ENCODE peak calls at places on chromosomes 12 and 14, in six cellular contexts. One of them, this sample, is unnamed.

GRCh38 chr12:53054112-53054878 is 4.4 kb downstream of the TNS2 start:
- DNase-seq in AG10803: peak
- DNase-seq in esophagus muscularis mucosa: peak
- DNase-seq in OCI-LY7: peak
- DNase-seq in AG04450: no peak
- DNase-seq in fibroblast of pulmonary artery: peak
- DNase-seq in this sample: peak

GRCh38 chr14:80606347-80606772 is 335.2 kb downstream of the CEP128 start:
- DNase-seq in esophagus muscularis mucosa: no peak
- DNase-seq in AG04450: no peak
- DNase-seq in AG10803: no peak
- DNase-seq in OCI-LY7: no peak
- DNase-seq in fibroblast of pulmonary artery: peak
- DNase-seq in this sample: no peak

GRCh38 chr12:115194857-115195256 is 510.9 kb upstream of the TBX3 start:
- DNase-seq in AG04450: no peak
- DNase-seq in fibroblast of pulmonary artery: no peak
- DNase-seq in OCI-LY7: no peak
- DNase-seq in AG10803: no peak
- DNase-seq in esophagus muscularis mucosa: no peak
- DNase-seq in this sample: no peak

GRCh38 chr12:24600996-24601395 is 347.9 kb downstream of the BCAT1 start:
- DNase-seq in AG10803: peak
- DNase-seq in fibroblast of pulmonary artery: peak
- DNase-seq in OCI-LY7: peak
- DNase-seq in esophagus muscularis mucosa: no peak
- DNase-seq in AG04450: peak
- DNase-seq in this sample: peak

GRCh38 chr14:101029668-101030290 is 126.3 kb upstream of the RTL1 start:
- DNase-seq in esophagus muscularis mucosa: no peak
- DNase-seq in OCI-LY7: no peak
- DNase-seq in AG10803: no peak
- DNase-seq in AG04450: no peak
- DNase-seq in fibroblast of pulmonary artery: no peak
- DNase-seq in this sample: no peak

GRCh38 chr12:119115296-119115905 is 63.3 kb upstream of the HSPB8 start:
- DNase-seq in AG10803: peak
- DNase-seq in fibroblast of pulmonary artery: peak
- DNase-seq in OCI-LY7: peak
- DNase-seq in AG04450: peak
- DNase-seq in esophagus muscularis mucosa: no peak
- DNase-seq in this sample: peak

GRCh38 chr12:71439613-71440392 is at the start of gene LGR5:
- DNase-seq in AG04450: no peak
- DNase-seq in fibroblast of pulmonary artery: peak
- DNase-seq in OCI-LY7: no peak
- DNase-seq in esophagus muscularis mucosa: no peak
- DNase-seq in AG10803: peak
- DNase-seq in this sample: no peak

GRCh38 chr14:77141592-77142288 is at the start of gene ZDHHC22:
- DNase-seq in OCI-LY7: no peak
- DNase-seq in fibroblast of pulmonary artery: no peak
- DNase-seq in AG04450: no peak
- DNase-seq in esophagus muscularis mucosa: no peak
- DNase-seq in AG10803: no peak
- DNase-seq in this sample: no peak

GRCh38 chr12:57868870-57869609 is 22.5 kb upstream of the CTDSP2 start:
- DNase-seq in OCI-LY7: no peak
- DNase-seq in esophagus muscularis mucosa: no peak
- DNase-seq in AG04450: no peak
- DNase-seq in AG10803: no peak
- DNase-seq in fibroblast of pulmonary artery: no peak
- DNase-seq in this sample: no peak

GRCh38 chr12:108299980-108300696 is 39.0 kb downstream of the CMKLR1 start:
- DNase-seq in OCI-LY7: no peak
- DNase-seq in esophagus muscularis mucosa: no peak
- DNase-seq in AG10803: no peak
- DNase-seq in fibroblast of pulmonary artery: no peak
- DNase-seq in AG04450: no peak
- DNase-seq in this sample: no peak

GRCh38 chr12:131617596-131618302 is 93.1 kb upstream of the SFSWAP start:
- DNase-seq in esophagus muscularis mucosa: no peak
- DNase-seq in AG04450: no peak
- DNase-seq in AG10803: no peak
- DNase-seq in fibroblast of pulmonary artery: no peak
- DNase-seq in OCI-LY7: no peak
- DNase-seq in this sample: no peak

GRCh38 chr12:131619736-131620506 is 91.0 kb upstream of the SFSWAP start:
- DNase-seq in AG10803: no peak
- DNase-seq in esophagus muscularis mucosa: no peak
- DNase-seq in fibroblast of pulmonary artery: no peak
- DNase-seq in AG04450: no peak
- DNase-seq in OCI-LY7: no peak
- DNase-seq in this sample: no peak

GRCh38 chr12:131617179-131617578 is 93.7 kb upstream of the SFSWAP start:
- DNase-seq in AG04450: no peak
- DNase-seq in AG10803: no peak
- DNase-seq in esophagus muscularis mucosa: no peak
- DNase-seq in OCI-LY7: no peak
- DNase-seq in fibroblast of pulmonary artery: no peak
- DNase-seq in this sample: no peak

GRCh38 chr12:131619106-131619642 is 91.7 kb upstream of the SFSWAP start:
- DNase-seq in fibroblast of pulmonary artery: no peak
- DNase-seq in AG04450: no peak
- DNase-seq in esophagus muscularis mucosa: no peak
- DNase-seq in OCI-LY7: no peak
- DNase-seq in AG10803: no peak
- DNase-seq in this sample: no peak

DNA sequence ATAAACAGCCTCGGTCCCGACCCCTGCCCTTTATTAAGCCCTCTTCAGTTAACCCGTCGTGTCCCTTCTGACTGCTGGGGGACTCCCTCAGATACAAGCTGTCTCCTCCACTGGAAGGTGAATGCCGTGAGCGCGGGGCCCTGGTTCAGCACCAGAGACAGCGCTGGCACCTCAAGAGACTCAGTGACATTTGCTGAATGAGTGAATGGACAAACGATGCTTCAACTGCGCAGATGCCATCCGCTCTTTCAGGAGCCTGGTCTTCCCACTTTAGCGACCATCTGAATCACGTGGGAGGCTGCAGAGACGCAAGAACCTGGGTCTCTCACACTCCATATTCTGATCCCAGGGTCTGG is 92.6 kb upstream of the SFSWAP start:
- DNase-seq in AG04450: no peak
- DNase-seq in OCI-LY7: no peak
- DNase-seq in fibroblast of pulmonary artery: peak
- DNase-seq in AG10803: no peak
- DNase-seq in esophagus muscularis mucosa: no peak
- DNase-seq in this sample: no peak
- H3K4me3 ChIP-seq in AG04450: no peak
- H3K4me3 ChIP-seq in OCI-LY7: no peak
- H3K4me3 ChIP-seq in fibroblast of pulmonary artery: no peak
- H3K4me3 ChIP-seq in AG10803: no peak
- H3K4me3 ChIP-seq in esophagus muscularis mucosa: no peak
- H3K4me3 ChIP-seq in this sample: no peak

DNA sequence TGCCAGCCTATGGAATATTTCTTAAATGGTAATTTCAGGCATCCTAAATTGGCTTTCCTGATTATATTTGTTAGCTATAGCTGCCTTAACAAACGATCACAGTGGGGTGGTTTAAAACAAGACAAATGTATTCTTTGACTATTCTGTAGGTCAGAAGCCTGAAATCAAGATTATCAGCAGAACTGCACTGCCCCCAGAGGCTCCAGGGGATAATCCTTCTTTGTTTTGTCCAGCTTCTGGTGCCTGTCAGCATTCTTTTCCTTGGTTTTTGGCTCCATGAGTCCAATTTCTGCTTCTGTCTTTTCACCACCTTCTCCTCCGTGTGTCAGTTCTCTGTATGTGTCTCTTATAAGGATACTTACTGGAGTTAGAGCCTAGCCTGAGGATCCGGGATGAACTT is 1282.2 kb upstream of the USP15 start:
- DNase-seq in AG04450: no peak
- DNase-seq in esophagus muscularis mucosa: no peak
- DNase-seq in AG10803: no peak
- DNase-seq in OCI-LY7: no peak
- DNase-seq in fibroblast of pulmonary artery: no peak
- DNase-seq in this sample: no peak
- TF ChIP-seq CTCF in AG04450: no peak
- TF ChIP-seq CTCF in esophagus muscularis mucosa: no peak
- TF ChIP-seq CTCF in AG10803: no peak
- TF ChIP-seq CTCF in OCI-LY7: no peak
- TF ChIP-seq CTCF in fibroblast of pulmonary artery: no peak
- TF ChIP-seq CTCF in this sample: no peak

GRCh38 chr12:23222801-23223200 is 597.8 kb downstream of the ETNK1 start:
- DNase-seq in OCI-LY7: no peak
- DNase-seq in AG04450: no peak
- DNase-seq in AG10803: no peak
- DNase-seq in fibroblast of pulmonary artery: no peak
- DNase-seq in esophagus muscularis mucosa: no peak
- DNase-seq in this sample: no peak

GRCh38 chr12:23217716-23218115 is 592.7 kb downstream of the ETNK1 start:
- DNase-seq in OCI-LY7: no peak
- DNase-seq in fibroblast of pulmonary artery: no peak
- DNase-seq in esophagus muscularis mucosa: no peak
- DNase-seq in AG10803: no peak
- DNase-seq in AG04450: no peak
- DNase-seq in this sample: no peak

GRCh38 chr12:23217158-23217557 is 592.2 kb downstream of the ETNK1 start:
- DNase-seq in fibroblast of pulmonary artery: no peak
- DNase-seq in AG10803: no peak
- DNase-seq in OCI-LY7: no peak
- DNase-seq in esophagus muscularis mucosa: no peak
- DNase-seq in AG04450: no peak
- DNase-seq in this sample: no peak

GRCh38 chr12:23221926-23222325 is 597.0 kb downstream of the ETNK1 start:
- DNase-seq in AG10803: no peak
- DNase-seq in AG04450: no peak
- DNase-seq in fibroblast of pulmonary artery: no peak
- DNase-seq in OCI-LY7: no peak
- DNase-seq in esophagus muscularis mucosa: no peak
- DNase-seq in this sample: no peak

DNA sequence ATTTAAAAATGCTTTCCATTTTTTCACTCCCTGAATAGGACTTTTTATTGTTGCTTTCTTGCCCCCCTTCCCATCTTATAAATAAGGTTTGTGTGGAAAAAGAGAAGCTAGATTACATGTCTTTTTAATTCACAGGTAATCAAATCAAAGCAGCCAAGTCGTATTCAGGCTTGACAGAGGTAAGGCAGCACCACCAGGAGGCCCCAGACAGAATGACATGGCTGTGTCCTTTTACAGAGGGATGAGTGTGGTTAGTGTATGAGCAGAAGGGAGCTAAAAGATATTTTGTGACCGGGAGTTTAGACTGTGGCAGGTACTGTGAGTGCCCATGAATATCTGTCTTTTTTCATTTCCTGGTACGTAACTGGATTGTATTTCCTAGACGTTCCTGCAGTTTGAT is 596.1 kb downstream of the ETNK1 start:
- DNase-seq in fibroblast of pulmonary artery: no peak
- DNase-seq in AG10803: no peak
- DNase-seq in AG04450: no peak
- DNase-seq in OCI-LY7: no peak
- DNase-seq in esophagus muscularis mucosa: no peak
- DNase-seq in this sample: peak
- H3K4me3 ChIP-seq in fibroblast of pulmonary artery: no peak
- H3K4me3 ChIP-seq in AG10803: no peak
- H3K4me3 ChIP-seq in AG04450: no peak
- H3K4me3 ChIP-seq in OCI-LY7: no peak
- H3K4me3 ChIP-seq in esophagus muscularis mucosa: no peak
- H3K4me3 ChIP-seq in this sample: no peak

GRCh38 chr12:3041558-3042164 is 35.5 kb upstream of the TSPAN9 start:
- DNase-seq in fibroblast of pulmonary artery: peak
- DNase-seq in AG10803: peak
- DNase-seq in esophagus muscularis mucosa: no peak
- DNase-seq in OCI-LY7: peak
- DNase-seq in AG04450: peak
- DNase-seq in this sample: peak
- TF ChIP-seq CTCF in fibroblast of pulmonary artery: peak
- TF ChIP-seq CTCF in AG10803: peak
- TF ChIP-seq CTCF in esophagus muscularis mucosa: peak
- TF ChIP-seq CTCF in OCI-LY7: peak
- TF ChIP-seq CTCF in AG04450: peak
- TF ChIP-seq CTCF in this sample: peak

DNA sequence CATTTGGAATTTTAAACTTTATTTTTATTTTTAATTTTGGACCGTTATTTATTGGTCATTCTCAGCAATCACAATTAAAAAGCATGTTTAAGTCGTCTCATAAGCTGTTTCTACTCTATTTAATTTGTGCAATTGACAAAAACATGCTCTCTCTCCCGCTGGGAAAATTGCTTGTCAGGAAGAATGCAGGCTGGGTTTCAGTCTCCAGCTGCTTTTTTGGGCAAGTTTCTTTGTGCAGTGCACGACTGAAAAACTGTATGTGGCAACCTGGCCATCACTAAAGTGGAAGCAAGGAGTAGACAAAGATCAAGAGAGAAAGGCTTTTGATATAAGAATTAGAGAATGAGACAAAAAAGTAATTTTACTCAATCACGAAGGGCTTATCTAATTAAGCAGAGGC is 941.5 kb upstream of the MDGA2 start:
- DNase-seq in fibroblast of pulmonary artery: no peak
- DNase-seq in AG10803: no peak
- DNase-seq in AG04450: no peak
- DNase-seq in esophagus muscularis mucosa: no peak
- DNase-seq in OCI-LY7: no peak
- DNase-seq in this sample: no peak
- H3K4me3 ChIP-seq in fibroblast of pulmonary artery: no peak
- H3K4me3 ChIP-seq in AG10803: no peak
- H3K4me3 ChIP-seq in AG04450: no peak
- H3K4me3 ChIP-seq in esophagus muscularis mucosa: no peak
- H3K4me3 ChIP-seq in OCI-LY7: no peak
- H3K4me3 ChIP-seq in this sample: no peak

DNA sequence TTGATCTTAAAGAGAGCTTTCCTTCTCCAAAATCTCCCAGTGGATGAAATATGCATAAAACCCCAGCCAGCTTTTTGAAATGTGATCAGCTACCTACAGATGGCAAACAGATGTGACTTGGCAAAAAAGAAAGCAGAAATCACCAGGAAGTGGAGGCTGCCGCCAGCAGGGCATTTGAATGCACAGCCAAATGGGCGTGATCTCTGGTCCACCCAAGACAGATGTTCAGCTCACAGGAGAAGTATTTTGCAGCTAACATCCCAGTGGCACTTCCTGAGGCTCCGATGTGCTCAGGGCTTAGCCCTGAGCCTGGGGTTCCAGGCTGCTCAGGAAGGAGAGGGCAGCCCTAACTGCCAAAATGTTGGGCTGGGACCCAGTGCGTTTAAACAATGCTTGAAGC is 78.2 kb downstream of the LGMN start:
- DNase-seq in OCI-LY7: peak
- DNase-seq in AG10803: peak
- DNase-seq in esophagus muscularis mucosa: no peak
- DNase-seq in AG04450: peak
- DNase-seq in fibroblast of pulmonary artery: peak
- DNase-seq in this sample: peak
- TF ChIP-seq CTCF in OCI-LY7: peak
- TF ChIP-seq CTCF in AG10803: peak
- TF ChIP-seq CTCF in esophagus muscularis mucosa: no peak
- TF ChIP-seq CTCF in AG04450: peak
- TF ChIP-seq CTCF in fibroblast of pulmonary artery: peak
- TF ChIP-seq CTCF in this sample: peak

This sample was measured in fibroblast of mammary gland.